ENCODE peak calls at places on chromosomes 5 and 9, in seven cellular contexts. G is spleen, N is A549, J is ovary, O is right lobe of liver, S is HCT116, F is uterus. M is an unnamed sample.

GRCh38 chr5:172901012-172901780 is 58.0 kb upstream of the RPL26L1 start:
- DNase-seq in G (no peak), N (peak; percentile 94), J (peak; percentile 85), O (peak; percentile 63), S (no peak), F (peak; percentile 87), M (peak; percentile 78)

GRCh38 chr5:80659111-80659510 is 4.3 kb upstream of the DHFR start:
- DNase-seq in G (no peak), N (no peak), J (no peak), O (no peak), S (no peak), F (no peak), M (no peak)

GRCh38 chr5:135086326-135086725 is 52.3 kb upstream of the PITX1 start:
- DNase-seq in G (peak; percentile 34), N (no peak), J (no peak), O (peak; percentile 3), S (no peak), F (no peak), M (no peak)

GRCh38 chr5:72499730-72500129 is 7.5 kb downstream of the ZNF366 start:
- DNase-seq in G (no peak), N (no peak), J (no peak), O (no peak), S (no peak), F (peak; percentile 30), M (peak; percentile 72)

GRCh38 chr5:40791715-40792139 is 6.4 kb downstream of the PRKAA1 start:
- DNase-seq in G (no peak), N (peak; percentile 27), J (no peak), O (no peak), S (no peak), F (no peak), M (no peak)

GRCh38 chr5:58341485-58341884 is 118.4 kb downstream of the PLK2 start:
- DNase-seq in G (no peak), N (no peak), J (no peak), O (no peak), S (no peak), F (no peak), M (no peak)

GRCh38 chr5:72179816-72180440 is 72.7 kb downstream of the MAP1B start:
- DNase-seq in G (no peak), N (no peak), J (no peak), O (no peak), S (no peak), F (no peak), M (no peak)

GRCh38 chr5:53109041-53109435 is 519 bp downstream of the MOCS2 start:
- DNase-seq in G (no peak), N (peak; percentile 6), J (no peak), O (no peak), S (no peak), F (no peak), M (no peak)

GRCh38 chr5:127442085-127442484 is 75.4 kb upstream of the PRRC1 start:
- DNase-seq in G (no peak), N (peak; percentile 13), J (no peak), O (no peak), S (no peak), F (no peak), M (no peak)

GRCh38 chr5:173808079-173808808 is 79.9 kb upstream of the CPEB4 start:
- DNase-seq in G (no peak), N (no peak), J (no peak), O (no peak), S (no peak), F (no peak), M (no peak)

GRCh38 chr5:137632716-137633115 is 103.2 kb downstream of the KLHL3 start:
- DNase-seq in G (no peak), N (no peak), J (no peak), O (no peak), S (no peak), F (no peak), M (no peak)

GRCh38 chr9:138078846-138079245 is 201.3 kb downstream of the CACNA1B start:
- DNase-seq in G (no peak), N (no peak), J (no peak), O (peak; percentile 5), S (no peak), F (no peak), M (no peak)

GRCh38 chr5:53360811-53361210 is 119.6 kb upstream of the FST start:
- DNase-seq in G (no peak), N (peak; percentile 41), J (no peak), O (no peak), S (peak; percentile 4), F (no peak), M (no peak)

GRCh38 chr9:97986466-97986865 is 3.3 kb downstream of the ANP32B start:
- DNase-seq in G (no peak), N (no peak), J (no peak), O (no peak), S (no peak), F (no peak), M (no peak)

GRCh38 chr5:73862796-73863195 is 236.8 kb downstream of the ARHGEF28 start:
- DNase-seq in G (no peak), N (no peak), J (no peak), O (no peak), S (no peak), F (no peak), M (no peak)
- TF ChIP-seq POLR2A in G (no peak), N (no peak), J (no peak), O (no peak), S (no peak), F (no peak), M (no peak)

GRCh38 chr9:109315480-109315879 is 5.4 kb downstream of the EPB41L4B start:
- DNase-seq in G (no peak), N (no peak), J (no peak), O (no peak), S (no peak), F (no peak), M (no peak)
- H3K4me1 ChIP-seq in G (peaks cover 8% of the 10 kb centered on the region), N (peaks cover 88% of the 10 kb centered on the region), J (peaks cover 14% of the 10 kb centered on the region), O (peaks cover 3% of the 10 kb centered on the region), S (peaks cover 31% of the 10 kb centered on the region), F (no peaks in the 10 kb centered on the region), M (peaks cover 3% of the 10 kb centered on the region)

GRCh38 chr5:59487838-59488729 is 405.4 kb downstream of the PDE4D start:
- DNase-seq in G (no peak), N (peak; percentile 75), J (no peak), O (no peak), S (no peak), F (no peak), M (no peak)
- H3K27ac ChIP-seq in G (no peak overlapping the region), N (peak overlapping the region; percentile 85), J (no peak overlapping the region), O (no peak overlapping the region), S (no peak overlapping the region), F (no peak overlapping the region), M (no peak overlapping the region)

GRCh38 chr9:92142329-92142728 is 27.1 kb upstream of the SPTLC1 start:
- DNase-seq in G (no peak), N (no peak), J (no peak), O (no peak), S (no peak), F (no peak), M (no peak)

GRCh38 chr9:92140074-92140753 is 25.0 kb upstream of the SPTLC1 start:
- DNase-seq in G (peak; percentile 94), N (peak; percentile 72), J (peak; percentile 88), O (peak; percentile 86), S (peak; percentile 38), F (peak; percentile 84), M (peak; percentile 88)

GRCh38 chr9:92140754-92141143 is 25.5 kb upstream of the SPTLC1 start:
- DNase-seq in G (no peak), N (no peak), J (no peak), O (no peak), S (no peak), F (no peak), M (no peak)

GRCh38 chr9:92138157-92138959 is 23.1 kb upstream of the SPTLC1 start:
- DNase-seq in G (peak; percentile 93), N (peak; percentile 51), J (peak; percentile 87), O (peak; percentile 70), S (no peak), F (peak; percentile 74), M (peak; percentile 72)

DNA sequence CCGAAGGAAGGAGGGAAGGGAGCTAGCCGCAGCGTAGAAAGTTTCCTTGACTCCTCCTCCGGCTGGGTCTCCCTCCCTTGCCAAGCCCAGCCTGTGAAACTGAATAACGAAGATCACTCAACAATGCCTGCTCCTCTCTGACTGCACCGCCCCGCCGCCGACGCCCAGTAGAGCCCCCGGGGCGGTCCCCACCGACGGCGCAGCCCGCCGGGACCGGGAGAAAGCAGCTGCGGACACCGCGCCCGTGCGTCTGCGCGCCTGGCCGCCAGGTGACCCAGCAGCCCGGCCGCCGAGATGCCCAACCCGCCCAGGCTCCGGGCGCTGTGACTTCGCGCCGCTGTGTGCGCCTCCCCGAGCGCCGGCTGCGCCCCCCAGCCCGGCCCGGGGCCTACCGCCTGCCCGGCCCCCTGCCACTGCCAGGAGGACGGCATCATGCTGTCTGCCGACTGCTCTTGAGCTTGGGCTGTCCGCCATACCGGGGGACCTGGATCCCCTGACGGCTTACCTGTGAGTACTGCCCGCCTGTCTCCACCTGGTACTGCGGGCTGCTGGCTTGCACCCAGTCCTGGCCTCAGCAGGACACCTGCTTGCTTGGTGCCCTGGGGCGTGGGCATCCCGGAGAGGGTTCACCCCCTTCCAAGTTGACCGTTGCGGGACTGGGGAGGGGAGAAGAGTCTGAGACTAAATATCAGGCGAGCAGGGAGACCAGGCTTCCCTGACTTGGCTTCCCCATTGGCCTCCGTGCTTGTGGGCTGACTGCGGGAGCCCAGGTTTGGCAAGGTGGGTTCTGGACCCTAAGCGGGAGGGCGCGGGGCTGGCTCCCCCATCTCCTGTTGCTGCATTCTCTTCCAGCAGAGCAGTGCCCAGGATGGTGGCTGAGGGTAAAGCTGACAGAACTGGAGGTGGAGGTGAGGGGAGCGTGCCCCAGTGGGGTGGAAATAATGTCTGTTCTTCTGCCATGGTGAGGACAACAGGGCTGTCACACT is 26.2 kb upstream of the SPTLC1 start:
- DNase-seq in G (no peak), N (no peak), J (peak; percentile 76), O (no peak), S (no peak), F (peak; percentile 59), M (no peak)
- TF ChIP-seq POLR2A in G (no peak), N (no peak), J (no peak), O (no peak), S (no peak), F (no peak), M (no peak)

DNA sequence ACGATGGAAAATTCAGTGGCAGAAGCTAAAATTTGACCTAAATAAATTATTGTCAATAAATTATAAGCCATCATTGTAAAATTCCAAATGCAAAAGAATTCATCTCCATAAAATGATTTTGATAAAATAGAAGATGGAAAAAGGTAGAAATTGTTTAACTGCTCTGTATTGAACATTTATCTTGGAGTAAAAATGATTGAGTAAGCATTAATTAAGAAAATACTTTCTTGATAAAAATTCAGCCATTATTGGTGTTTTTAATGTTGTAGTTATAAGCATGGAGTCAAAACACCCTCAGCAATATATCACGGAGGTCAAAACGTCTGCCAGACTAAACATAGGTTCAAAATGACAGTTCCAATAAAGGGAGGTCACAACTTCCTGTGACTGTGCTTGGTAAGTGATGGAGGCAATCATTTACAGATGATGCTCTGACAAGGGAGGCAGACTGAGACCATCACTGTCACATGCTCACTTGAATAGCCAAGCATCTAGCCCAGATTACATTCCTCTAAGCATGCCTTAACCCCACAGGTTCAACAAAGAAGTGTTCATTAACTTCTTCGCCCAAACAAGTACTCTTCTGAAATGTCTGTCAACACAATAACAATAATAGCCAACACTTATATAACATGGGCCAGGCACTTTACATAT is 69.5 kb downstream of the SH3TC2 start:
- DNase-seq in G (no peak), N (no peak), J (no peak), O (no peak), S (no peak), F (no peak), M (no peak)
- H3K4me1 ChIP-seq in G (no peaks in the 10 kb centered on the region), N (no peaks in the 10 kb centered on the region), J (no peaks in the 10 kb centered on the region), O (no peaks in the 10 kb centered on the region), S (no peaks in the 10 kb centered on the region), F (no peaks in the 10 kb centered on the region), M (no peaks in the 10 kb centered on the region)